ENCODE peak calls at places on chromosome 18, in four cellular contexts. Y is IMR-90, T is H1, W is GM12878. G is an unnamed sample.

GRCh38 chr18:57901819-57902600 is 98.9 kb upstream of the ATP8B1 start:
- DNase-seq in W (no peak), Y (peak), T (no peak), G (no peak)

GRCh38 chr18:55440988-55441387 is 147.0 kb downstream of the TCF4 start:
- DNase-seq in Y (no peak), W (no peak), T (no peak), G (no peak)

GRCh38 chr18:57353940-57354461 is 1.6 kb downstream of the ST8SIA3 start:
- DNase-seq in W (no peak), T (peak), Y (peak), G (peak)

GRCh38 chr18:22337311-22337710 is 80.4 kb downstream of the CTAGE1 start:
- DNase-seq in W (no peak), T (no peak), Y (no peak), G (no peak)

GRCh38 chr18:69648486-69648885 is 247.8 kb downstream of the DOK6 start:
- DNase-seq in Y (no peak), W (no peak), T (no peak), G (no peak)

GRCh38 chr18:21996261-21996892 is 173.0 kb upstream of the GATA6 start:
- DNase-seq in T (no peak), W (no peak), Y (no peak), G (no peak)

GRCh38 chr18:3923750-3924149 is 473.8 kb downstream of the TGIF1 start:
- DNase-seq in Y (peak), T (no peak), W (no peak), G (no peak)

GRCh38 chr18:68972176-68972575 is 174.3 kb downstream of the CCDC102B start:
- DNase-seq in Y (no peak), T (no peak), W (no peak), G (no peak)

GRCh38 chr18:21760321-21760720 is 19.7 kb downstream of the MIB1 start:
- DNase-seq in T (no peak), W (no peak), Y (peak), G (no peak)

GRCh38 chr18:58847383-58848071 is 17.1 kb upstream of the ZNF532 start:
- DNase-seq in T (peak), Y (no peak), W (no peak), G (no peak)

GRCh38 chr18:73352546-73352945 is 484.8 kb upstream of the NETO1 start:
- DNase-seq in T (no peak), Y (peak), W (no peak), G (no peak)

GRCh38 chr18:25313274-25313673 is 38.7 kb downstream of the ZNF521 start:
- DNase-seq in Y (no peak), W (no peak), T (no peak), G (no peak)

GRCh38 chr18:59616501-59616900 is 80.7 kb downstream of the CCBE1 start:
- DNase-seq in T (no peak), Y (no peak), W (no peak), G (no peak)

GRCh38 chr18:11034816-11035215 is 114.6 kb downstream of the PIEZO2 start:
- DNase-seq in W (no peak), T (no peak), Y (peak), G (no peak)

GRCh38 chr18:23828426-23828825 is 139.2 kb downstream of the LAMA3 start:
- DNase-seq in Y (peak), T (no peak), W (no peak), G (peak)

GRCh38 chr18:31302991-31303390 is 15.0 kb upstream of the DSG1 start:
- DNase-seq in T (no peak), W (no peak), Y (peak), G (no peak)

GRCh38 chr18:33928226-33928625 is 296.5 kb downstream of the NOL4 start:
- DNase-seq in T (no peak), Y (peak), W (no peak), G (no peak)

GRCh38 chr18:30971338-30971956 is 71.1 kb downstream of the DSC3 start:
- DNase-seq in T (no peak), Y (peak), W (no peak), G (peak)

GRCh38 chr18:63207825-63208224 is 111.7 kb downstream of the BCL2 start:
- DNase-seq in W (no peak), T (no peak), Y (no peak), G (no peak)

GRCh38 chr18:62577748-62578147 is 54.9 kb downstream of the ZCCHC2 start:
- DNase-seq in W (no peak), Y (peak), T (no peak), G (no peak)

GRCh38 chr18:75070625-75071483 is 138.1 kb downstream of the PTGR3 start:
- DNase-seq in T (no peak), W (peak), Y (peak), G (peak)

GRCh38 chr18:25650201-25650941 is 298.4 kb upstream of the ZNF521 start:
- DNase-seq in W (no peak), Y (peak), T (no peak), G (no peak)

GRCh38 chr18:54742120-54742519 is 86.2 kb upstream of the RAB27B start:
- DNase-seq in W (no peak), T (no peak), Y (no peak), G (no peak)

GRCh38 chr18:38805256-38805655 is 1239.7 kb upstream of the CELF4 start:
- DNase-seq in W (no peak), Y (no peak), T (no peak), G (no peak)

GRCh38 chr18:3794537-3795348 is 344.8 kb downstream of the TGIF1 start:
- DNase-seq in Y (peak), W (no peak), T (no peak), G (no peak)

GRCh38 chr18:78405763-78406162 is 573.9 kb upstream of the SALL3 start:
- DNase-seq in Y (no peak), T (no peak), W (no peak), G (no peak)

GRCh38 chr18:13915973-13916372 is 637 bp upstream of the MC2R start:
- DNase-seq in T (no peak), W (no peak), Y (no peak), G (no peak)

GRCh38 chr18:63131106-63131943 is 188.2 kb downstream of the BCL2 start:
- DNase-seq in W (no peak), Y (peak), T (no peak), G (peak)

GRCh38 chr18:75492897-75493296 is 65.4 kb upstream of the SMIM21 start:
- DNase-seq in T (no peak), Y (no peak), W (no peak), G (no peak)

GRCh38 chr18:58058720-58059119 is 14.7 kb downstream of the NEDD4L start:
- DNase-seq in Y (peak), W (no peak), T (no peak), G (peak)

DNA sequence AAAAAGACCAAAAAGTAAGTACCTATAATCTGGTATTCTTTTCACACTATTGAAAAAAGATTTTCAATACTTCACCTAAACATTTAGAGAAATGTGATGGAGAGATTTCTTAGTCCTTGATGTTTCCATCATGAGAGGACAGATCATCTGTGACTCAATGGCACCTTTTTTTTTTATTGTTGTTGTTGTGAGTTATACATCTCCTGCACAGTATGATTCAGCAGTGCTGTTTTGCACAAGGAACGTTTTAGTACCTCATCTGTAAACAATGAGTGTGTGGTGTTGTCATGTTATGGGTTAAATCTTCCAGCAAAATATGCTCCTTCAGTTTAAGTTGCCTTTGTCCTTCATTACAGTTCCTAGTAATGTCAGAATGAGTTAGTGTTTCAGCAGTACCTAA is 2.2 kb downstream of the KIAA1328 start:
- DNase-seq in W (no peak), T (no peak), Y (peak), G (no peak)
- TF ChIP-seq USF2 in W (no peak), T (no peak), Y (no peak), G (no peak)

DNA sequence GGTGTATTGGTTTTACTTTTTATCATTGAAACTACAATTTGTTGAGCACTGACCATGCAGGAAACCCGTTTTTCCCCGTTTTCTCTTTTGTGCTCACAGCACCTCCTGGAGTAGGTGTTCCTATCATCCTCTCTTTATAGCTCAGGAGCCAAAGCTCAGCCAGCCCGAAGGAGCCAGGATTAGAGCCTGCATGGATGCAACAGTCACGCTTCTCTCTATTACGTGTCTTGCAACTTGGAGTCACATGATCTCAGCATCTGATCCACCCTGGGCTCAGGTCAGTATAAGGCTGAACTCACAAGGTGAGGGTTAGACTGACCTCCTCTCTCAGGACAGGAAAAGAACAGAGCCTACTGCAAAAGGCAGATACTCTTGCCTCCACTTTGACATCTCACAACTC is 150.5 kb downstream of the MBP start:
- DNase-seq in T (no peak), W (no peak), Y (no peak), G (no peak)
- H3K9ac ChIP-seq in T (no peak), W (no peak), Y (no peak), G (no peak)

DNA sequence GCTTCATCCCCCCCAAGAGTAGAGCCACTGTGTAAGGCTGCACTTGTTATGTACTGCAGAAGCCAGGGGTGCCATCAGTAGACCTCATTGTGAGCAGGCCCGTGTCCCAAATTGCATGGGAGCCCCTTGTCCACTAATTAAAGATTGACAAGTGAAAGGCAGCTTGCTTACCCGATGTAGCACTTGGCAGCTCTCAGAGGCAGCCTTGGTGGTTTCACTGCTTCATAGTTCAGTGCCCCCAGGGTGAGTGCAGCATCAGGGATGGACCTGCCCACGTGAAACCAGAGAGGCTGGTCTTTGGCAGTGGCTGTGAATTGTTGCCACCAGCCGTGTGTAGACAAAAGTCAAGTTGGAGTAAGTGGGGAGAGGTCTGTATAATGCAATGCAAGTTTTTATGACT is 13.3 kb downstream of the TUBB6 start:
- DNase-seq in W (no peak), T (no peak), Y (no peak), G (no peak)
- TF ChIP-seq USF2 in W (no peak), T (no peak), Y (no peak), G (no peak)

DNA sequence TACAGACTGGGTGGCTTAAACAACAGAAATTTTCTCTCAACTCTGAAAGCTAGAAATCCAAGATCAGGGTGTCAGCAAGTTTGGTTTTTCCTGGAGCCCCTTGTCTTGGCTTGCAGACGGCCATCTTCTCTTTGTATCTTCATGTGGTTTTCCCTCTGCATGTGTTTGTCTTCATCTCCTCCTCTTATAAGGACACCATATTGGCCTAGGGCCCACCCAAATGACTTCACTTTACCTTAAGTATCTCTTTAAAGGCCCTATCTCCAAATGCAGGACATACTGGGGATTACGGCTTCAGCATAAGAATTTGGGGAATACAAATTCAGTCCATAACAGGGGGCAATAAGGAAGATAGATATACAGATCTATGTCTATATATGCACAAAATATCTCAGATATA is 187.9 kb downstream of the MTCL1 start:
- DNase-seq in W (no peak), Y (no peak), T (no peak), G (peak)
- H3K9ac ChIP-seq in W (no peak), Y (no peak), T (no peak), G (no peak)

DNA sequence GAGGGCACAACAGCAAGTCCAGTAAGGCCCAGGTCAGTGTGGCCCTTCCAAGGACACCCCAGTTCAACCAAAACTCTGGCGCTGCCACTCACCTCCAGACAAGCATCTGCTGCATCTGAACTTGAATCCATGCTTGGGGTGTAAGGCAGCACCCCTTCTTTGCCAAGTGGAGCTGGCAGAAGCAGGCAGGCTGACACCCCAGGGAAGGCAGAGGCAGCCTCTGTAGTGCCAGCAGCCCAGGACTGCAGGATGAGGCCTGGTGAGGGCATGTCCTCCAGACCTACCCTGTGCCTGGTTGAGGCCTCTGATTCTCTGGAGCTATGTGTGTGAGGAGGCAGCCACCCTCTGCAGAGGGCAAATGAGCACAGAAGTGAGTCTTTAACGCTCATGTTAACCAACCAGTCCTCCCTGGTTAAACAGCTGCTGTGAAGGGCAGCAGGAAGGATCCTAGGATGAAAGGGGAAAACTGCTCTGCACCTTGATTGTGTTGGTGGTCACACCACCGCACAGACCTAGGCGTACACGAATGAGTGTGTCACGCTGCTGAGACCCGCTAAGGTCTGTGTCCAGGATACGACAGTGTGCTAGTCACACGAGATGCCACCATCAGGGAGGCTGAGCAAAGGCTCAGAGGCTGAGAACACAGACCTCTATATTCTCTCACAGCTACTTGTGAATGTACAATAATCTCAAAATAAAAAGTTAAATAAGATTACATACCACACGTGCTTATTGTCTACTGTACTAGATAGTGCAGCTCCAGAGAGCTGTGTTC is 2.2 kb downstream of the PARD6G start:
- DNase-seq in W (no peak), T (no peak), Y (no peak), G (no peak)
- TF ChIP-seq USF2 in W (no peak), T (no peak), Y (no peak), G (no peak)

GRCh38 chr18:48003426-48004349 is 73.2 kb upstream of the SMAD2 start:
- DNase-seq in T (no peak), W (no peak), Y (no peak), G (no peak)
- H3K9ac ChIP-seq in T (no peak), W (no peak), Y (no peak), G (no peak)